ENCODE peak calls at places on chromosomes 16 and 17, in eight cellular contexts. L is bronchial epithelial cell; F is heart left ventricle; B is activated CD8-positive, alpha-beta T cell treated with anti-CD3 and anti-CD28 coated beads for 36 hours; T is lung; P is T-helper 17 cell; D is prostate gland; K is HAP-1. C is an unnamed sample.
A peak's percentile ranks its signal among the peaks of the same experiment; 100 is the strongest.

GRCh38 chr17:47203984-47204721 is 5.0 kb upstream of the MYL4 start:
- DNase-seq in K (no peak), T (no peak), B (peak; percentile 86), D (no peak), P (no peak), F (no peak), L (peak; percentile 15), C (no peak)

GRCh38 chr17:76444518-76445311 is 8.2 kb downstream of the UBE2O start:
- DNase-seq in D (no peak), B (no peak), F (no peak), P (no peak), L (peak; percentile 27), K (peak; percentile 38), T (no peak), C (no peak)

GRCh38 chr17:53313746-53314145 is 509.0 kb upstream of the KIF2B start:
- DNase-seq in P (no peak), K (no peak), D (no peak), B (no peak), F (no peak), L (peak; percentile 13), T (no peak), C (no peak)

GRCh38 chr17:77867308-77867781 is 91.2 kb upstream of the TNRC6C start:
- DNase-seq in D (no peak), K (no peak), T (no peak), L (no peak), F (no peak), B (no peak), P (no peak), C (no peak)

GRCh38 chr17:74738051-74738996 is 1.3 kb downstream of the RAB37 start:
- DNase-seq in T (no peak), F (peak; percentile 52), D (no peak), P (peak; percentile 46), L (no peak), B (peak; percentile 94), K (no peak), C (no peak)

GRCh38 chr17:38568274-38568673 is 37.5 kb downstream of the SRCIN1 start:
- DNase-seq in P (no peak), K (no peak), L (no peak), T (no peak), B (no peak), D (no peak), F (no peak), C (no peak)

GRCh38 chr16:23826528-23827244 is 9.1 kb upstream of the PRKCB start:
- DNase-seq in P (no peak), F (no peak), L (no peak), K (no peak), B (peak; percentile 17), D (no peak), T (no peak), C (no peak)

GRCh38 chr16:82229800-82230619 is 60.0 kb upstream of the MPHOSPH6 start:
- DNase-seq in L (peak; percentile 79), T (peak; percentile 75), F (peak; percentile 59), K (peak; percentile 56), B (peak; percentile 73), P (peak; percentile 35), D (peak; percentile 72), C (peak; percentile 47)

GRCh38 chr16:18979936-18980335 is 3.8 kb upstream of the TMC7 start:
- DNase-seq in T (no peak), D (no peak), K (no peak), L (no peak), F (no peak), B (no peak), P (no peak), C (no peak)

GRCh38 chr17:78993981-78994671 is 14.4 kb upstream of the LGALS3BP start:
- DNase-seq in P (no peak), F (no peak), B (no peak), K (no peak), T (no peak), L (no peak), D (no peak), C (no peak)

GRCh38 chr17:42133461-42134041 is 10.9 kb downstream of the HSPB9 start:
- DNase-seq in D (no peak), P (no peak), F (no peak), B (peak; percentile 61), K (no peak), T (no peak), L (peak; percentile 27), C (no peak)

GRCh38 chr16:8569650-8570338 is 20.5 kb downstream of the TMEM114 start:
- DNase-seq in T (no peak), B (no peak), K (no peak), D (no peak), P (no peak), L (no peak), F (no peak), C (no peak)

GRCh38 chr17:70138309-70138865 is 30.9 kb upstream of the KCNJ2 start:
- DNase-seq in T (no peak), D (no peak), P (no peak), B (no peak), L (no peak), K (no peak), F (no peak), C (peak; percentile 5)

GRCh38 chr17:17570207-17570797 is 21.2 kb downstream of the PEMT start:
- DNase-seq in L (no peak), T (no peak), D (peak; percentile 57), B (peak; percentile 12), K (no peak), P (no peak), F (peak; percentile 56), C (no peak)

GRCh38 chr17:4566785-4567184 is 6.4 kb upstream of the GGT6 start:
- DNase-seq in K (peak; percentile 69), P (no peak), T (peak; percentile 56), F (peak; percentile 55), L (peak; percentile 51), D (peak; percentile 43), B (peak; percentile 71), C (peak; percentile 24)

C was measured in fibroblast of the conjunctiva.